ENCODE peak calls at places on chromosomes 2 and 18, in six cellular contexts. V, Z, W, Q, D and N are unnamed samples.

GRCh38 chr2:108184421-108184820 is 55.3 kb upstream of the SULT1C3 start:
- DNase-seq in V (no peak), Z (no peak), W (peak), Q (no peak), D (peak), N (no peak)

GRCh38 chr2:10260130-10260529 is 42.6 kb upstream of the HPCAL1 start:
- DNase-seq in V (no peak), Z (no peak), W (no peak), Q (no peak), D (no peak), N (no peak)

GRCh38 chr2:120659275-120659952 is 76.3 kb upstream of the GLI2 start:
- DNase-seq in V (no peak), Z (no peak), W (no peak), Q (no peak), D (no peak), N (no peak)

GRCh38 chr2:47236503-47237215 is 81.6 kb upstream of the STPG4 start:
- DNase-seq in V (no peak), Z (no peak), W (no peak), Q (no peak), D (no peak), N (no peak)

GRCh38 chr2:854460-854859 is 96.2 kb upstream of the SNTG2 start:
- DNase-seq in V (no peak), Z (no peak), W (peak), Q (peak), D (peak), N (peak)

GRCh38 chr2:65430515-65431416 is 1.6 kb downstream of the SPRED2 start:
- DNase-seq in V (no peak), Z (peak), W (peak), Q (peak), D (peak), N (peak)

GRCh38 chr2:56770490-56770889 is 586.7 kb downstream of the CCDC85A start:
- DNase-seq in V (peak), Z (no peak), W (no peak), Q (no peak), D (no peak), N (no peak)

GRCh38 chr2:102735431-102736130 is 26.2 kb upstream of the TMEM182 start:
- DNase-seq in V (no peak), Z (no peak), W (no peak), Q (peak), D (no peak), N (peak)

GRCh38 chr2:120734930-120735611 is 597 bp upstream of the GLI2 start:
- DNase-seq in V (no peak), Z (no peak), W (no peak), Q (peak), D (no peak), N (no peak)

GRCh38 chr2:174840436-174840835 is 76.2 kb upstream of the CHRNA1 start:
- DNase-seq in V (peak), Z (no peak), W (no peak), Q (no peak), D (no peak), N (no peak)

GRCh38 chr2:151153601-151154000 is 108.1 kb downstream of the RBM43 start:
- DNase-seq in V (no peak), Z (no peak), W (no peak), Q (no peak), D (no peak), N (no peak)

GRCh38 chr2:214322662-214323061 is 88.2 kb upstream of the VWC2L start:
- DNase-seq in V (no peak), Z (no peak), W (no peak), Q (no peak), D (no peak), N (no peak)

GRCh38 chr2:69013123-69013836 is at the start of gene ANTXR1:
- DNase-seq in V (no peak), Z (no peak), W (peak), Q (peak), D (peak), N (peak)

GRCh38 chr18:48208432-48208948 is 200.7 kb downstream of the ZBTB7C start:
- DNase-seq in V (no peak), Z (no peak), W (no peak), Q (no peak), D (no peak), N (no peak)

GRCh38 chr2:18117592-18117991 is 239.1 kb downstream of the KCNS3 start:
- DNase-seq in V (peak), Z (no peak), W (peak), Q (peak), D (peak), N (peak)

GRCh38 chr2:72114693-72115051 is 33.0 kb downstream of the CYP26B1 start:
- DNase-seq in V (no peak), Z (no peak), W (no peak), Q (no peak), D (no peak), N (no peak)

GRCh38 chr2:575030-575727 is 102.0 kb downstream of the TMEM18 start:
- DNase-seq in V (no peak), Z (no peak), W (no peak), Q (no peak), D (no peak), N (no peak)

GRCh38 chr2:120442923-120443571 is 97.1 kb downstream of the INHBB start:
- DNase-seq in V (no peak), Z (no peak), W (peak), Q (peak), D (no peak), N (peak)

GRCh38 chr2:55861733-55862132 is 61.8 kb downstream of the EFEMP1 start:
- DNase-seq in V (no peak), Z (no peak), W (no peak), Q (no peak), D (no peak), N (no peak)

GRCh38 chr2:51994123-51994788 is 962.3 kb upstream of the NRXN1 start:
- DNase-seq in V (no peak), Z (no peak), W (no peak), Q (no peak), D (no peak), N (no peak)

GRCh38 chr2:236501026-236501425 is 68.6 kb upstream of the ACKR3 start:
- DNase-seq in V (no peak), Z (no peak), W (no peak), Q (no peak), D (no peak), N (no peak)

GRCh38 chr2:38122344-38122743 is 46.4 kb upstream of the CYP1B1 start:
- DNase-seq in V (no peak), Z (no peak), W (no peak), Q (no peak), D (no peak), N (no peak)

GRCh38 chr2:239368321-239368720 is 32.5 kb downstream of the HDAC4 start:
- DNase-seq in V (no peak), Z (no peak), W (no peak), Q (no peak), D (no peak), N (peak)

GRCh38 chr18:2302628-2303516 is 268.4 kb downstream of the METTL4 start:
- DNase-seq in V (no peak), Z (no peak), W (peak), Q (no peak), D (no peak), N (no peak)

GRCh38 chr18:25349926-25350560 is 1.9 kb downstream of the ZNF521 start:
- DNase-seq in V (no peak), Z (no peak), W (no peak), Q (no peak), D (no peak), N (no peak)

GRCh38 chr2:203510256-203510940 is 24.7 kb downstream of the RAPH1 start:
- DNase-seq in V (no peak), Z (no peak), W (no peak), Q (no peak), D (no peak), N (no peak)

GRCh38 chr2:221822416-221822815 is 250.3 kb upstream of the EPHA4 start:
- DNase-seq in V (no peak), Z (no peak), W (no peak), Q (no peak), D (no peak), N (no peak)

GRCh38 chr2:7812231-7812995 is 869.4 kb upstream of the ID2 start:
- DNase-seq in V (peak), Z (no peak), W (no peak), Q (no peak), D (no peak), N (no peak)

GRCh38 chr18:34248727-34249126 is 24.0 kb upstream of the NOL4 start:
- DNase-seq in V (no peak), Z (no peak), W (no peak), Q (no peak), D (no peak), N (no peak)

GRCh38 chr2:198390670-198391069 is 586.3 kb downstream of the PLCL1 start:
- DNase-seq in V (no peak), Z (no peak), W (no peak), Q (no peak), D (no peak), N (no peak)

GRCh38 chr2:66390152-66390551 is 44.8 kb upstream of the MEIS1 start:
- DNase-seq in V (no peak), Z (no peak), W (no peak), Q (no peak), D (no peak), N (no peak)

GRCh38 chr18:13726972-13727331 is 479 bp downstream of the RNMT start:
- DNase-seq in V (no peak), Z (peak), W (peak), Q (peak), D (peak), N (peak)

GRCh38 chr18:77022116-77022515 is 110.5 kb downstream of the MBP start:
- DNase-seq in V (no peak), Z (no peak), W (no peak), Q (no peak), D (no peak), N (no peak)

GRCh38 chr2:39803839-39804238 is 24.8 kb upstream of the THUMPD2 start:
- DNase-seq in V (no peak), Z (no peak), W (no peak), Q (no peak), D (no peak), N (no peak)

GRCh38 chr18:33210575-33211189 is 229.8 kb downstream of the CCDC178 start:
- DNase-seq in V (no peak), Z (no peak), W (peak), Q (no peak), D (peak), N (peak)

GRCh38 chr2:3628241-3628679 is 29.7 kb upstream of the ALLC start:
- DNase-seq in V (no peak), Z (no peak), W (no peak), Q (peak), D (peak), N (no peak)

GRCh38 chr2:127563458-127564428 is 28.3 kb downstream of the MYO7B start:
- DNase-seq in V (no peak), Z (no peak), W (no peak), Q (no peak), D (no peak), N (no peak)

GRCh38 chr2:151637284-151637781 is 96.9 kb downstream of the NEB start:
- DNase-seq in V (no peak), Z (peak), W (no peak), Q (no peak), D (no peak), N (no peak)

GRCh38 chr2:147845608-147846002 is 776 bp downstream of the ACVR2A start:
- DNase-seq in V (no peak), Z (no peak), W (no peak), Q (no peak), D (no peak), N (no peak)

GRCh38 chr2:147847746-147848391 is 3.0 kb downstream of the ACVR2A start:
- DNase-seq in V (no peak), Z (no peak), W (no peak), Q (no peak), D (no peak), N (no peak)

GRCh38 chr2:147844691-147845607 is at the start of gene ACVR2A:
- DNase-seq in V (no peak), Z (peak), W (peak), Q (peak), D (peak), N (peak)

GRCh38 chr2:147843864-147844690 is 752 bp upstream of the ACVR2A start:
- DNase-seq in V (peak), Z (peak), W (peak), Q (peak), D (peak), N (peak)

DNA sequence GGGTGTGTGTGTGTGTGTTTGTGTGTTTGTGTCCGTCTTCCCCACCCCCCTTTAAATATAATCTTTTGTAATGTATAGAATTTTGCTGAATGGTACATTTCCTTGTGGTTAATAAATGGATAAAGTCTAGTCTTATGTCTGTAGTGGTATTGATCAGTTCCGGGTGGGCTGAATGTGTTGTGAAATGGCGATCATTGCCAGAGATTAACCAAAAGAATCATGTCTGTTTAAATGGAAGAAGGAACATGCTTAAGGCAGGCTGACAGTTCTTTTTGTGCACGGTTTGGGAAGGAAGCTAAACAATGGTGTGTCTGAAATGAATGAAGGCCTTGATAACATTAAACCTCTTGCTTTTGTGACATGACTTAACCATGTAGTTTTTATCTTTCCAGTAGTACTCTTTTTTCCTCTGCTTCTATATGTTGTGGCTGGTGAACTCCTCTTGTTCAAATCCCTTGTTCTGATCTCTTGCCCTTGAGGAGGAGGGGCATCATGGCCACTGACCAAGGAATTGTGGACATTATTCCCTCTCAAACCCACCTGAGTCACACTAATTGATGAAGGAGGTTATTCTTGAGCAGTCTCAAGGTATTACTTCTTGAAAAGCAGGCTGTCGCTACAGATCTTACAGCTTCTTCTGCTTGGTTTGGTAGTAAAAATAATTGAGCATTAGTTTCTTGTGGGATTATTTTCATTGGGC is 1.7 kb downstream of the ACVR2A start:
- DNase-seq in V (no peak), Z (no peak), W (no peak), Q (no peak), D (no peak), N (no peak)
- H3K4me3 ChIP-seq in V (peak), Z (peak), W (no peak), Q (peak), D (peak), N (no peak)

DNA sequence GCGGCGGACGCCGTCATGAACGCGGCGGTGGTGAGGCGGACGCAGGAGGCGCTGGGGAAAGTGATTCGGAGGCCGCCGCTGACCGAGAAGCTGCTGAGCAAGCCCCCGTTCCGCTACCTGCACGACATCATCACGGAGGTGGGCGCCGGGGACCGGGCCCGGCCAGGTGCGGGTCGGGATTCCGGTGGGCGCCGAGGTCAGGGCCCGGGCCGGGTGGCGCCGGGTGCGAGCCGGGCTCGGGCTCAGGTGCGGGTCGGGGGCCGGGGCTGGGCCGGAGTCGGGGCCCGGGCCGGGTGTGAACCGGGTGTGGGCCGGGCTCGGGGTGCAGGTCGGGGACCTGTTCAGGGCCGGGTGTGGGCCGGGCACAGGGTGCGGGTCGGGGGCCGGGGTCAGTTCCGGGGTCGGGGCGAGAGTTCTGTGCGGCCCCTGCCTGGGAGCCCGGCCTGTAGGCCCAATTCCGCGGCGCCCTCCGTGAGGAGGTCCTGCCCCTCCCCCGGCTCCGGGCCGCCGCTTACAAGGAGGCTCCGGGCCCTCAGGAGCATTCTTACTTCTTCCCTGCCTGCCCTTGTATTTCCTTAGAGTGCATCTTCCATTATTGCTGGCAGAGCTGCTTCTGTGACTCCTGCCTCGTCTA is 447 bp downstream of the TRAF3IP1 start:
- DNase-seq in V (no peak), Z (no peak), W (no peak), Q (no peak), D (no peak), N (no peak)
- H3K4me3 ChIP-seq in V (peak), Z (peak), W (peak), Q (peak), D (peak), N (peak)

GRCh38 chr2:176088048-176088936 is 4.2 kb upstream of the HOXD13 start:
- DNase-seq in V (no peak), Z (no peak), W (peak), Q (peak), D (peak), N (peak)
- H3K4me3 ChIP-seq in V (peak), Z (peak), W (peak), Q (peak), D (peak), N (no peak)

GRCh38 chr2:16139663-16140610 is 199.6 kb downstream of the MYCN start:
- DNase-seq in V (no peak), Z (no peak), W (no peak), Q (no peak), D (no peak), N (no peak)
- H3K4me3 ChIP-seq in V (no peak), Z (no peak), W (no peak), Q (no peak), D (no peak), N (no peak)

GRCh38 chr18:75200644-75201272 is 8.2 kb downstream of the PTGR3 start:
- DNase-seq in V (no peak), Z (no peak), W (no peak), Q (no peak), D (no peak), N (no peak)
- H3K4me3 ChIP-seq in V (no peak), Z (no peak), W (no peak), Q (no peak), D (no peak), N (no peak)

GRCh38 chr2:85433511-85434089 is 15.1 kb downstream of the SH2D6 start:
- DNase-seq in V (peak), Z (no peak), W (peak), Q (peak), D (peak), N (peak)
- H3K4me3 ChIP-seq in V (no peak), Z (no peak), W (no peak), Q (no peak), D (no peak), N (no peak)

GRCh38 chr2:207734636-207735512 is 23.4 kb downstream of the CCNYL1 start:
- DNase-seq in V (no peak), Z (no peak), W (no peak), Q (no peak), D (no peak), N (no peak)

GRCh38 chr2:207729465-207729998 is 18.1 kb downstream of the CCNYL1 start:
- DNase-seq in V (no peak), Z (no peak), W (no peak), Q (no peak), D (no peak), N (no peak)

GRCh38 chr2:207733597-207734240 is 22.3 kb downstream of the CCNYL1 start:
- DNase-seq in V (no peak), Z (no peak), W (no peak), Q (no peak), D (no peak), N (no peak)

GRCh38 chr2:207734264-207734635 is 22.8 kb downstream of the CCNYL1 start:
- DNase-seq in V (peak), Z (no peak), W (peak), Q (no peak), D (no peak), N (no peak)

DNA sequence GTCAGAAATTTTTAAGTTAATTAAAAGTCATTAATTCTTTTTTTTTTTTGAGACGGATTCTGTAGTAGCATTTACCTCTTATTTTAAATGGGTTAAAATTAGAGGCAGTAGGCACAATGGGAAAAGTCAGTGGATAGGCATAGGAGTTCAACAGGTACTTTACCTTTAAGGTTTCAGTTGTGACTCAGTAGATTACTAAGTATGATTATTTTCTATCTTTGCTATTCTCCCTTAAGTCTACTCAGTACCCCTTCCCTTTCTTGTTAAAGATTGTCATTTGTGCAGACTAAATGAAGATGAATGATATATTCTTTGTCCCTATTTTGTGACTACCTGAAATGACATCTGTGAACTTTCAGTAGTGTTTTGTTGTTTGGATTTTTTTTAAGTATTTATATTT is 19.7 kb downstream of the CCNYL1 start:
- DNase-seq in V (no peak), Z (no peak), W (no peak), Q (no peak), D (no peak), N (no peak)
- H3K4me3 ChIP-seq in V (no peak), Z (no peak), W (no peak), Q (no peak), D (no peak), N (no peak)

GRCh38 chr2:74845217-74845751 is 11.4 kb downstream of the HK2 start:
- DNase-seq in V (peak), Z (peak), W (peak), Q (peak), D (no peak), N (peak)

GRCh38 chr2:74847075-74847858 is 13.3 kb downstream of the HK2 start:
- DNase-seq in V (no peak), Z (no peak), W (no peak), Q (no peak), D (no peak), N (no peak)

GRCh38 chr2:74844752-74845151 is 10.8 kb downstream of the HK2 start:
- DNase-seq in V (no peak), Z (no peak), W (no peak), Q (no peak), D (no peak), N (no peak)

GRCh38 chr2:74846481-74846880 is 12.6 kb downstream of the HK2 start:
- DNase-seq in V (no peak), Z (no peak), W (no peak), Q (no peak), D (no peak), N (no peak)

GRCh38 chr2:74845991-74846390 is 12.1 kb downstream of the HK2 start:
- DNase-seq in V (no peak), Z (no peak), W (no peak), Q (no peak), D (no peak), N (no peak)
- H3K4me3 ChIP-seq in V (no peak), Z (no peak), W (no peak), Q (no peak), D (no peak), N (no peak)